ENCODE peak calls at places on chromosomes 16 and 17, in nine cellular contexts. N is substantia nigra, O is stomach, Y is body of pancreas, R is IMR-90, Q is GM12878, P is aorta, M is DND-41, C is tibial nerve. A is an unnamed sample.

GRCh38 chr16:26643519-26643918 is 423.2 kb upstream of the C16orf82 start:
- DNase-seq in N (no peak), O (no peak), Y (no peak), R (no peak), Q (no peak), P (no peak), M (no peak), C (no peak), A (no peak)

GRCh38 chr16:78605548-78606097 is 506.2 kb downstream of the WWOX start:
- DNase-seq in N (no peak), O (no peak), Y (no peak), R (no peak), Q (no peak), P (no peak), M (no peak), C (no peak), A (no peak)

GRCh38 chr17:64534187-64534586 is 27.4 kb downstream of the CEP95 start:
- DNase-seq in N (no peak), O (no peak), Y (no peak), R (no peak), Q (no peak), P (no peak), M (no peak), C (no peak), A (no peak)

GRCh38 chr16:66247516-66248089 is 118.9 kb upstream of the CDH5 start:
- DNase-seq in N (no peak), O (no peak), Y (no peak), R (peak), Q (no peak), P (no peak), M (no peak), C (peak), A (no peak)

GRCh38 chr17:48293319-48294192 is 136.5 kb downstream of the SKAP1 start:
- DNase-seq in N (no peak), O (no peak), Y (no peak), R (no peak), Q (no peak), P (no peak), M (no peak), C (no peak), A (no peak)

GRCh38 chr16:27317738-27318398 is 4.1 kb downstream of the IL4R start:
- DNase-seq in N (no peak), O (no peak), Y (no peak), R (no peak), Q (no peak), P (no peak), M (no peak), C (no peak), A (peak)

GRCh38 chr17:68942389-68942788 is 12.8 kb downstream of the ABCA8 start:
- DNase-seq in N (no peak), O (no peak), Y (no peak), R (no peak), Q (no peak), P (no peak), M (no peak), C (no peak), A (no peak)

GRCh38 chr17:63113167-63113566 is 147.1 kb downstream of the TANC2 start:
- DNase-seq in N (no peak), O (no peak), Y (no peak), R (no peak), Q (no peak), P (no peak), M (no peak), C (no peak), A (no peak)

GRCh38 chr17:30116345-30116660 is 313 bp upstream of the NSRP1 start:
- DNase-seq in N (no peak), O (no peak), Y (no peak), R (no peak), Q (no peak), P (no peak), M (no peak), C (no peak), A (no peak)

GRCh38 chr16:54407596-54407995 is 121.0 kb upstream of the IRX3 start:
- DNase-seq in N (no peak), O (no peak), Y (no peak), R (peak), Q (no peak), P (no peak), M (no peak), C (no peak), A (no peak)

GRCh38 chr17:70539172-70539924 is 370.0 kb downstream of the KCNJ2 start:
- DNase-seq in N (no peak), O (no peak), Y (no peak), R (no peak), Q (no peak), P (no peak), M (no peak), C (no peak), A (no peak)

GRCh38 chr17:79105937-79106336 is 31.3 kb downstream of the ENGASE start:
- DNase-seq in N (no peak), O (no peak), Y (no peak), R (no peak), Q (no peak), P (no peak), M (no peak), C (no peak), A (no peak)

GRCh38 chr16:1002399-1003161 is 21.0 kb downstream of the SOX8 start:
- DNase-seq in N (no peak), O (peak), Y (peak), R (peak), Q (no peak), P (no peak), M (no peak), C (peak), A (no peak)

GRCh38 chr16:28205117-28205899 is 6.5 kb downstream of the XPO6 start:
- DNase-seq in N (no peak), O (no peak), Y (no peak), R (no peak), Q (no peak), P (no peak), M (no peak), C (no peak), A (no peak)

GRCh38 chr17:10072086-10072485 is 126.3 kb downstream of the GAS7 start:
- DNase-seq in N (no peak), O (no peak), Y (no peak), R (no peak), Q (no peak), P (no peak), M (no peak), C (no peak), A (peak)

GRCh38 chr17:17648762-17649161 is 32.5 kb upstream of the RAI1 start:
- DNase-seq in N (no peak), O (no peak), Y (no peak), R (no peak), Q (no peak), P (no peak), M (no peak), C (no peak), A (no peak)

GRCh38 chr17:39110435-39111136 is 40.9 kb downstream of the PLXDC1 start:
- DNase-seq in N (no peak), O (peak), Y (peak), R (no peak), Q (no peak), P (no peak), M (no peak), C (no peak), A (no peak)

GRCh38 chr16:47664653-47665325 is 203.7 kb downstream of the PHKB start:
- DNase-seq in N (no peak), O (peak), Y (peak), R (peak), Q (no peak), P (no peak), M (no peak), C (no peak), A (no peak)

GRCh38 chr17:15886221-15886620 is 58.7 kb upstream of the ADORA2B start:
- DNase-seq in N (no peak), O (no peak), Y (no peak), R (no peak), Q (no peak), P (no peak), M (no peak), C (no peak), A (no peak)

GRCh38 chr16:72857841-72858594 is 189.9 kb downstream of the ZFHX3 start:
- DNase-seq in N (no peak), O (no peak), Y (no peak), R (no peak), Q (no peak), P (no peak), M (no peak), C (no peak), A (no peak)

GRCh38 chr16:53224932-53225533 is 170.2 kb downstream of the CHD9 start:
- DNase-seq in N (no peak), O (no peak), Y (no peak), R (peak), Q (no peak), P (no peak), M (no peak), C (no peak), A (no peak)

GRCh38 chr17:13544292-13544691 is 57.4 kb downstream of the HS3ST3A1 start:
- DNase-seq in N (no peak), O (no peak), Y (no peak), R (peak), Q (no peak), P (peak), M (no peak), C (no peak), A (peak)

GRCh38 chr16:379183-379960 is 2.4 kb downstream of the PGAP6 start:
- DNase-seq in N (no peak), O (peak), Y (peak), R (no peak), Q (no peak), P (no peak), M (no peak), C (no peak), A (no peak)

GRCh38 chr16:31577411-31577810 is 49.7 kb downstream of the AHSP start:
- DNase-seq in N (no peak), O (no peak), Y (no peak), R (no peak), Q (no peak), P (no peak), M (no peak), C (no peak), A (no peak)

GRCh38 chr17:30249460-30249859 is 14.0 kb upstream of the SLC6A4 start:
- DNase-seq in N (no peak), O (no peak), Y (no peak), R (peak), Q (no peak), P (no peak), M (no peak), C (no peak), A (no peak)

GRCh38 chr16:31072540-31073072 is 1.4 kb downstream of the ZNF668 start:
- DNase-seq in N (no peak), O (no peak), Y (no peak), R (peak), Q (no peak), P (no peak), M (peak), C (no peak), A (no peak)

GRCh38 chr16:85557976-85558589 is 55.0 kb upstream of the GSE1 start:
- DNase-seq in N (no peak), O (peak), Y (peak), R (no peak), Q (no peak), P (no peak), M (no peak), C (no peak), A (no peak)

GRCh38 chr17:66982011-66982508 is 17.6 kb downstream of the CACNG4 start:
- DNase-seq in N (no peak), O (peak), Y (no peak), R (no peak), Q (no peak), P (no peak), M (no peak), C (no peak), A (no peak)

GRCh38 chr17:64319531-64319930 is 56.5 kb upstream of the TEX2 start:
- DNase-seq in N (no peak), O (no peak), Y (no peak), R (no peak), Q (no peak), P (no peak), M (no peak), C (no peak), A (no peak)

GRCh38 chr17:78304549-78305037 is 55.3 kb downstream of the SOCS3 start:
- DNase-seq in N (no peak), O (no peak), Y (no peak), R (no peak), Q (no peak), P (no peak), M (no peak), C (peak), A (peak)

GRCh38 chr16:89601906-89602272 is 11.6 kb upstream of the DPEP1 start:
- DNase-seq in N (no peak), O (no peak), Y (no peak), R (no peak), Q (no peak), P (no peak), M (no peak), C (no peak), A (no peak)

GRCh38 chr17:8726951-8727555 is 17.6 kb downstream of the CCDC42 start:
- DNase-seq in N (no peak), O (no peak), Y (no peak), R (no peak), Q (no peak), P (peak), M (no peak), C (no peak), A (peak)

GRCh38 chr17:3621146-3621720 is 12.0 kb upstream of the TRPV1 start:
- DNase-seq in N (no peak), O (no peak), Y (no peak), R (no peak), Q (no peak), P (no peak), M (no peak), C (no peak), A (no peak)

GRCh38 chr17:73719588-73720071 is 75.4 kb upstream of the SDK2 start:
- DNase-seq in N (peak), O (no peak), Y (no peak), R (no peak), Q (no peak), P (no peak), M (no peak), C (peak), A (no peak)

GRCh38 chr17:44004761-44005526 is 522 bp downstream of the NAGS start:
- DNase-seq in N (no peak), O (peak), Y (peak), R (no peak), Q (no peak), P (peak), M (no peak), C (no peak), A (peak)
- H3K27ac ChIP-seq in N (no peak), O (no peak), Y (no peak), R (no peak), Q (no peak), P (no peak), M (no peak), C (peak), A (no peak)

GRCh38 chr16:21184834-21185233 is 26.4 kb downstream of the LDAF1 start:
- DNase-seq in N (no peak), O (no peak), Y (no peak), R (no peak), Q (no peak), P (no peak), M (no peak), C (no peak), A (no peak)
- H3K27ac ChIP-seq in N (no peak), O (no peak), Y (no peak), R (no peak), Q (no peak), P (no peak), M (no peak), C (no peak), A (no peak)

GRCh38 chr17:72614871-72615626 is 477.4 kb downstream of the SLC39A11 start:
- DNase-seq in N (peak), O (peak), Y (peak), R (peak), Q (no peak), P (no peak), M (no peak), C (no peak), A (no peak)
- H3K27ac ChIP-seq in N (peak), O (peak), Y (peak), R (no peak), Q (no peak), P (no peak), M (no peak), C (peak), A (peak)

DNA sequence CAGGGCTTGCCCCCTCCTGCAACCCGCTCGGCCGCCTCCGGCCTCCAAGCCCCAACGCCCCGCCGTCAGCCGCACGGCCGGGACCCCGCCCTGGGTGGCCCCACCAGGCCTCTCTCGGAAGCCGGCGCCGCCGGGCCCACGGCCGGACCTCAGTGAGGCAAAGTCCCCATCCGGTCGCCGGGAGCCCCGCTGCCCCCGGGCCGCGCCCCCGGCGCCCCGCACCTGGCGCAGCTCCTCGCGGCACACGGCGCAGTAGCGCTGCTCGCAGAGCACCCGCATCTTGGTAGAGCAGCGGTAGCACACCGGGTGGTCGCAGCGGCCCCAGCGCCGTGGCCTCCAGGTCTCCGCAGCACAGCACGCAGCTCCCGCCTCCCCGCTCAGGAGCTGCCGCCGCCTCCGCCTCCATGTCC is 314 bp downstream of the ZNF598 start:
- DNase-seq in N (no peak), O (no peak), Y (peak), R (no peak), Q (no peak), P (no peak), M (peak), C (no peak), A (no peak)
- H3K27ac ChIP-seq in N (peak), O (peak), Y (peak), R (peak), Q (peak), P (no peak), M (peak), C (peak), A (peak)

GRCh38 chr16:13767215-13767614 is 152.7 kb upstream of the ERCC4 start:
- DNase-seq in N (no peak), O (no peak), Y (no peak), R (no peak), Q (no peak), P (no peak), M (no peak), C (no peak), A (no peak)
- H3K27ac ChIP-seq in N (no peak), O (no peak), Y (no peak), R (no peak), Q (no peak), P (no peak), M (no peak), C (no peak), A (no peak)

DNA sequence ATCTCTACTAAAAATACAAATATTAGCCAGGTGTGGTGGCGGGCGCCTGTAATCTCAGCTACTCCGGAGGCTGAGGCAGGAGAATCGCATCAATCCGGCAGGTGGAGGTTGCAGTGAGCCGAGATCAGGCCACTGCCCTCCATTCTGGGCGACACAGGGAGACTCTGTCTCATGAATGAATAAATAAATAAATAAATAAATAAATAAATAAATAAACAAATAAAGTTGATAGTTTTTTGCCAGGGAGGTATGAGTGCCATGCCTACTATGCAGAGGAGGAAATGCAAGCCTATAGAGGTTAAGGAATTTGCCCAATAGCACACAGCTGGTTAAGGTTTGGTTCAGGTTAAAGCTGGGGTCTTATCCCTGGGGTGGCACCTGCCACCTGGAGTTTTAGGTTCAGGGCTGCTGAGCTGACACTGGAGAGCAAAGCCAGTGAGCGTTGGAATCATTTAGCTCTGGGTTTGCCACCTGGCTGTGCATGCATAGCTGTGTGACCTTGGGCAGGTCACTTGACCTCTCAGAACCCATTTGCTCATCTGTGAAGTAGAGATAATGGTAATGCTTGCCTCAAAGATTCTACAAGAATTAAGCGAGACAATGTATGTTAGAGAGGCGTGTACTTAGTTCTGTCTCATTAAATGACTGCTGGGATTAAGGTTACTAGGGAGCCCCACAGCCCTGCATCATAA is 1.2 kb downstream of the OTOA start:
- DNase-seq in N (no peak), O (no peak), Y (no peak), R (no peak), Q (no peak), P (no peak), M (no peak), C (no peak), A (no peak)
- H3K27ac ChIP-seq in N (no peak), O (no peak), Y (no peak), R (no peak), Q (no peak), P (no peak), M (no peak), C (no peak), A (no peak)